ENCODE peak calls at places on chromosomes 4 and X, in ten cellular contexts. B, W, R, G, Q, O, T, U, J and E are unnamed samples.

GRCh38 chr4:121421594-121421993 is 40.8 kb upstream of the QRFPR start:
- DNase-seq in B (peak; percentile 9), W (no peak), R (no peak), G (no peak), Q (no peak), O (no peak), T (peak; percentile 1), U (no peak), J (no peak), E (no peak)

GRCh38 chr4:2472187-2472586 is 3.3 kb downstream of the RNF4 start:
- DNase-seq in B (peak; percentile 78), W (no peak), R (no peak), G (no peak), Q (no peak), O (no peak), T (peak; percentile 55), U (no peak), J (no peak), E (no peak)

GRCh38 chr4:88147799-88148217 is 10.6 kb downstream of the ABCG2 start:
- DNase-seq in B (peak; percentile 15), W (no peak), R (no peak), G (no peak), Q (no peak), O (no peak), T (no peak), U (no peak), J (no peak), E (no peak)

GRCh38 chr4:90113881-90114457 is 13.2 kb upstream of the CCSER1 start:
- DNase-seq in B (no peak), W (no peak), R (no peak), G (no peak), Q (no peak), O (no peak), T (no peak), U (no peak), J (no peak), E (no peak)

GRCh38 chr4:26325191-26325590 is 4.4 kb downstream of the RBPJ start:
- DNase-seq in B (peak; percentile 76), W (no peak), R (no peak), G (no peak), Q (no peak), O (no peak), T (peak; percentile 62), U (no peak), J (no peak), E (no peak)

GRCh38 chrX:13053171-13053570 is 8.8 kb upstream of the FAM9C start:
- DNase-seq in B (no peak), W (no peak), R (no peak), G (no peak), Q (no peak), O (no peak), T (no peak), U (no peak), J (no peak), E (no peak)

GRCh38 chr4:24599275-24599674 is 14.9 kb upstream of the DHX15 start:
- DNase-seq in B (no peak), W (no peak), R (no peak), G (no peak), Q (no peak), O (no peak), T (no peak), U (no peak), J (no peak), E (no peak)

GRCh38 chr4:118753096-118753495 is 67.9 kb downstream of the METTL14 start:
- DNase-seq in B (no peak), W (no peak), R (no peak), G (no peak), Q (no peak), O (no peak), T (no peak), U (no peak), J (no peak), E (no peak)

GRCh38 chrX:135453381-135453780 is 31.6 kb downstream of the SMIM10L2A start:
- DNase-seq in B (no peak), W (no peak), R (no peak), G (no peak), Q (no peak), O (no peak), T (no peak), U (no peak), J (no peak), E (no peak)

GRCh38 chrX:120015145-120016067 is 62.1 kb downstream of the RHOXF2B start:
- DNase-seq in B (no peak), W (no peak), R (no peak), G (no peak), Q (no peak), O (no peak), T (no peak), U (no peak), J (no peak), E (no peak)

GRCh38 chr4:89486042-89486441 is 178.4 kb upstream of the GPRIN3 start:
- DNase-seq in B (peak; percentile 41), W (no peak), R (no peak), G (peak; percentile 6), Q (no peak), O (no peak), T (no peak), U (no peak), J (no peak), E (no peak)

GRCh38 chrX:102650903-102651241 is 411 bp upstream of the GPRASP1 start:
- DNase-seq in B (no peak), W (no peak), R (no peak), G (no peak), Q (no peak), O (no peak), T (no peak), U (no peak), J (no peak), E (no peak)

GRCh38 chrX:30141966-30142365 is 73.4 kb upstream of the MAGEB2 start:
- DNase-seq in B (peak; percentile 30), W (no peak), R (no peak), G (peak; percentile 2), Q (no peak), O (peak; percentile 8), T (peak; percentile 2), U (no peak), J (no peak), E (peak; percentile 3)

GRCh38 chrX:120311632-120312000 is 355 bp upstream of the TMEM255A start:
- DNase-seq in B (no peak), W (no peak), R (no peak), G (no peak), Q (no peak), O (no peak), T (no peak), U (no peak), J (no peak), E (no peak)

GRCh38 chr4:8308144-8308543 is 38.6 kb downstream of the HTRA3 start:
- DNase-seq in B (no peak), W (no peak), R (no peak), G (no peak), Q (no peak), O (no peak), T (no peak), U (no peak), J (no peak), E (no peak)

GRCh38 chrX:143669395-143669794 is 33.5 kb upstream of the SLITRK4 start:
- DNase-seq in B (peak; percentile 45), W (no peak), R (no peak), G (no peak), Q (no peak), O (no peak), T (no peak), U (no peak), J (no peak), E (no peak)